ENCODE peak calls at places on chromosomes 12 and 14, in seven cellular contexts. Y is lung, Z is endothelial cell, A is ELF-1, F is IMR-90, M is COR-L47, U is ovary. S is an unnamed sample.

GRCh38 chr14:96637521-96637920 is 135.3 kb downstream of the PAPOLA start:
- DNase-seq in Y (no peak), Z (no peak), A (no peak), F (no peak), M (no peak), U (no peak), S (no peak)

GRCh38 chr12:6538420-6539275 is 4.3 kb downstream of the GAPDH start:
- DNase-seq in Y (no peak), Z (no peak), A (peak), F (peak), M (no peak), U (no peak), S (no peak)

GRCh38 chr12:106903241-106903950 is 52.3 kb upstream of the TMEM263 start:
- DNase-seq in Y (peak), Z (peak), A (peak), F (peak), M (peak), U (peak), S (peak)

GRCh38 chr12:106629797-106630669 is 47.2 kb downstream of the RFX4 start:
- DNase-seq in Y (no peak), Z (no peak), A (no peak), F (no peak), M (no peak), U (no peak), S (no peak)

GRCh38 chr14:102319351-102320032 is at the start of gene ZNF839:
- DNase-seq in Y (peak), Z (peak), A (peak), F (peak), M (peak), U (peak), S (peak)

GRCh38 chr12:51059086-51059485 is 11.0 kb downstream of the LETMD1 start:
- DNase-seq in Y (no peak), Z (no peak), A (no peak), F (no peak), M (no peak), U (no peak), S (no peak)

GRCh38 chr12:114733919-114734318 is 49.9 kb upstream of the TBX3 start:
- DNase-seq in Y (no peak), Z (no peak), A (peak), F (no peak), M (no peak), U (no peak), S (no peak)

GRCh38 chr12:52655720-52656124 is 3.7 kb upstream of the KRT2 start:
- DNase-seq in Y (peak), Z (no peak), A (no peak), F (no peak), M (no peak), U (no peak), S (no peak)

GRCh38 chr14:52873096-52873495 is 77.8 kb downstream of the FERMT2 start:
- DNase-seq in Y (no peak), Z (no peak), A (peak), F (no peak), M (no peak), U (no peak), S (no peak)

S was measured in SHP77 treated with DMSO at 0.1 percent for 48 hours.